ENCODE peak calls at places on chromosomes 1 and 21, in nine cellular contexts. One of them, this sample, is unnamed.

GRCh38 chr1:70458120-70458519 is 47.1 kb downstream of the CTH start:
- DNase-seq in HFF-Myc: no peak
- DNase-seq in foreskin fibroblast: no peak
- DNase-seq in heart left ventricle: no peak
- DNase-seq in transverse colon: no peak
- DNase-seq in vagina: no peak
- DNase-seq in B cell: no peak
- DNase-seq in HepG2: no peak
- DNase-seq in body of pancreas: no peak
- DNase-seq in this sample: no peak

GRCh38 chr1:165828581-165829329 is 1.3 kb downstream of the UCK2 start:
- DNase-seq in foreskin fibroblast: peak
- DNase-seq in vagina: no peak
- DNase-seq in transverse colon: peak
- DNase-seq in heart left ventricle: peak
- DNase-seq in body of pancreas: peak
- DNase-seq in HepG2: peak
- DNase-seq in HFF-Myc: peak
- DNase-seq in B cell: peak
- DNase-seq in this sample: peak

GRCh38 chr1:68232354-68233148 is at the start of gene WLS:
- DNase-seq in B cell: no peak
- DNase-seq in transverse colon: peak
- DNase-seq in HepG2: no peak
- DNase-seq in heart left ventricle: peak
- DNase-seq in HFF-Myc: peak
- DNase-seq in foreskin fibroblast: peak
- DNase-seq in body of pancreas: peak
- DNase-seq in vagina: no peak
- DNase-seq in this sample: no peak

GRCh38 chr1:91891969-91892368 is 6.0 kb upstream of the TGFBR3 start:
- DNase-seq in heart left ventricle: no peak
- DNase-seq in HFF-Myc: no peak
- DNase-seq in B cell: no peak
- DNase-seq in vagina: no peak
- DNase-seq in HepG2: no peak
- DNase-seq in transverse colon: no peak
- DNase-seq in body of pancreas: no peak
- DNase-seq in foreskin fibroblast: no peak
- DNase-seq in this sample: no peak

GRCh38 chr1:65772607-65773006 is 20.1 kb upstream of the PDE4B start:
- DNase-seq in foreskin fibroblast: no peak
- DNase-seq in B cell: no peak
- DNase-seq in vagina: no peak
- DNase-seq in transverse colon: no peak
- DNase-seq in HepG2: no peak
- DNase-seq in heart left ventricle: no peak
- DNase-seq in HFF-Myc: no peak
- DNase-seq in body of pancreas: no peak
- DNase-seq in this sample: no peak

GRCh38 chr21:10272216-10272615 is 249.2 kb upstream of the TPTE start:
- DNase-seq in HFF-Myc: peak
- DNase-seq in foreskin fibroblast: no peak
- DNase-seq in body of pancreas: no peak
- DNase-seq in transverse colon: no peak
- DNase-seq in B cell: no peak
- DNase-seq in HepG2: peak
- DNase-seq in vagina: peak
- DNase-seq in heart left ventricle: no peak
- DNase-seq in this sample: peak

GRCh38 chr21:35024071-35024420 is 25.1 kb downstream of the RUNX1 start:
- DNase-seq in HFF-Myc: no peak
- DNase-seq in vagina: no peak
- DNase-seq in body of pancreas: no peak
- DNase-seq in foreskin fibroblast: no peak
- DNase-seq in transverse colon: no peak
- DNase-seq in B cell: no peak
- DNase-seq in HepG2: peak
- DNase-seq in heart left ventricle: no peak
- DNase-seq in this sample: no peak

GRCh38 chr1:230972855-230973271 is 5.8 kb downstream of the TTC13 start:
- DNase-seq in B cell: peak
- DNase-seq in HepG2: peak
- DNase-seq in body of pancreas: no peak
- DNase-seq in foreskin fibroblast: no peak
- DNase-seq in HFF-Myc: no peak
- DNase-seq in vagina: no peak
- DNase-seq in transverse colon: peak
- DNase-seq in heart left ventricle: no peak
- DNase-seq in this sample: peak

GRCh38 chr1:67674260-67675011 is 10.6 kb upstream of the GADD45A start:
- DNase-seq in foreskin fibroblast: peak
- DNase-seq in vagina: no peak
- DNase-seq in HepG2: no peak
- DNase-seq in body of pancreas: peak
- DNase-seq in heart left ventricle: peak
- DNase-seq in HFF-Myc: peak
- DNase-seq in transverse colon: peak
- DNase-seq in B cell: no peak
- DNase-seq in this sample: no peak

GRCh38 chr1:150085406-150085805 is 17.8 kb downstream of the VPS45 start:
- DNase-seq in transverse colon: no peak
- DNase-seq in vagina: no peak
- DNase-seq in foreskin fibroblast: no peak
- DNase-seq in HFF-Myc: no peak
- DNase-seq in HepG2: no peak
- DNase-seq in B cell: no peak
- DNase-seq in body of pancreas: no peak
- DNase-seq in heart left ventricle: no peak
- DNase-seq in this sample: no peak

GRCh38 chr1:47708658-47709301 is 270.9 kb downstream of the FOXD2 start:
- DNase-seq in foreskin fibroblast: no peak
- DNase-seq in body of pancreas: peak
- DNase-seq in HFF-Myc: no peak
- DNase-seq in transverse colon: peak
- DNase-seq in HepG2: no peak
- DNase-seq in vagina: no peak
- DNase-seq in B cell: no peak
- DNase-seq in heart left ventricle: no peak
- DNase-seq in this sample: no peak

GRCh38 chr1:21574464-21575151 is 65.4 kb downstream of the ALPL start:
- DNase-seq in B cell: no peak
- DNase-seq in heart left ventricle: peak
- DNase-seq in HFF-Myc: no peak
- DNase-seq in transverse colon: no peak
- DNase-seq in body of pancreas: no peak
- DNase-seq in vagina: no peak
- DNase-seq in HepG2: peak
- DNase-seq in foreskin fibroblast: no peak
- DNase-seq in this sample: no peak

GRCh38 chr1:39385067-39385988 is 106.1 kb upstream of the BMP8A start:
- DNase-seq in heart left ventricle: peak
- DNase-seq in HepG2: no peak
- DNase-seq in HFF-Myc: no peak
- DNase-seq in transverse colon: no peak
- DNase-seq in foreskin fibroblast: no peak
- DNase-seq in B cell: no peak
- DNase-seq in vagina: no peak
- DNase-seq in body of pancreas: no peak
- DNase-seq in this sample: no peak

GRCh38 chr1:39392851-39393573 is 98.4 kb upstream of the BMP8A start:
- DNase-seq in foreskin fibroblast: no peak
- DNase-seq in vagina: no peak
- DNase-seq in heart left ventricle: no peak
- DNase-seq in HFF-Myc: no peak
- DNase-seq in transverse colon: no peak
- DNase-seq in B cell: no peak
- DNase-seq in HepG2: no peak
- DNase-seq in body of pancreas: no peak
- DNase-seq in this sample: no peak

GRCh38 chr1:39386997-39387396 is 104.4 kb upstream of the BMP8A start:
- DNase-seq in B cell: no peak
- DNase-seq in heart left ventricle: no peak
- DNase-seq in body of pancreas: no peak
- DNase-seq in foreskin fibroblast: no peak
- DNase-seq in vagina: no peak
- DNase-seq in HFF-Myc: no peak
- DNase-seq in transverse colon: no peak
- DNase-seq in HepG2: no peak
- DNase-seq in this sample: no peak

GRCh38 chr1:39391741-39392679 is 99.4 kb upstream of the BMP8A start:
- DNase-seq in foreskin fibroblast: peak
- DNase-seq in transverse colon: no peak
- DNase-seq in HFF-Myc: peak
- DNase-seq in vagina: no peak
- DNase-seq in B cell: no peak
- DNase-seq in body of pancreas: peak
- DNase-seq in HepG2: peak
- DNase-seq in heart left ventricle: peak
- DNase-seq in this sample: no peak

DNA sequence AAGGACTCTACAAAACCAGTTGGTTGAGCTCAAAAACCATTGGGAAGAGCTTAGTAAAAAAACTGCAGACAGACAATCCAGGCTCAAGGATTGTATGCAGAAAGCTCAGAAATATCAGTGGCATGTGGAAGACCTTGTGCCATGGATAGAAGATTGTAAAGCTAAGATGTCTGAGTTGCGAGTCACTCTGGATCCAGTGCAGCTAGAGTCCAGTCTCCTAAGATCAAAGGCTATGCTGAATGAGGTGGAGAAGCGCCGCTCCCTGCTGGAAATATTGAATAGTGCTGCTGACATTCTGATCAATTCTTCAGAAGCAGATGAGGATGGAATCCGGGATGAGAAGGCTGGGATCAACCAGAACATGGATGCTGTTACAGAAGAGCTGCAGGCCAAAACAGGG is 104.0 kb upstream of the BMP8A start:
- DNase-seq in HFF-Myc: peak
- DNase-seq in B cell: no peak
- DNase-seq in body of pancreas: no peak
- DNase-seq in HepG2: peak
- DNase-seq in heart left ventricle: no peak
- DNase-seq in vagina: no peak
- DNase-seq in transverse colon: no peak
- DNase-seq in foreskin fibroblast: peak
- DNase-seq in this sample: no peak
- TF ChIP-seq CTCF in HFF-Myc: peak
- TF ChIP-seq CTCF in B cell: no peak
- TF ChIP-seq CTCF in body of pancreas: no peak
- TF ChIP-seq CTCF in HepG2: peak
- TF ChIP-seq CTCF in heart left ventricle: no peak
- TF ChIP-seq CTCF in vagina: no peak
- TF ChIP-seq CTCF in transverse colon: no peak
- TF ChIP-seq CTCF in foreskin fibroblast: peak
- TF ChIP-seq CTCF in this sample: no peak

GRCh38 chr1:32073387-32074229 is 869 bp downstream of the TMEM39B start:
- DNase-seq in HepG2: no peak
- DNase-seq in HFF-Myc: no peak
- DNase-seq in body of pancreas: no peak
- DNase-seq in heart left ventricle: no peak
- DNase-seq in transverse colon: no peak
- DNase-seq in vagina: no peak
- DNase-seq in B cell: no peak
- DNase-seq in foreskin fibroblast: no peak
- DNase-seq in this sample: no peak
- TF ChIP-seq CTCF in HepG2: no peak
- TF ChIP-seq CTCF in HFF-Myc: peak
- TF ChIP-seq CTCF in body of pancreas: no peak
- TF ChIP-seq CTCF in heart left ventricle: no peak
- TF ChIP-seq CTCF in transverse colon: no peak
- TF ChIP-seq CTCF in vagina: no peak
- TF ChIP-seq CTCF in B cell: peak
- TF ChIP-seq CTCF in foreskin fibroblast: no peak
- TF ChIP-seq CTCF in this sample: no peak

DNA sequence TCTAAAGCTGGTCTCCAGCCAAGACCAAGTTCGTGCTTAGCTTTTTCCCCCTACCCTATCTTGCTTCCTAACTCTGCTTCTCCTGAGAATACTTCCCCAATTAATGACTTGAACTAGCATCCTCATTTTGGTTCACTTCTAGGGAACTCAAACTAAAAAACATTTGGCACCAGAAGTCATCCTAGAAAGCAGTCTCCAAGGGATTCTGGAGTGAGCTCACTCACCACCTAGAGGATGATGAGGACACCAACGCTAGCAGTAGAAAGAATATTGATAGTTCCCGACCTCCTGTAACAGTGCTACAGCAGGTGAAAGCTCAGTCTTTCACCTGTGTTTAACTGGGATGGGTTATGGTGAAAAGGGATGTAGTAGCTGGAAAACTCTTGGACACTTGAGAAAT is 4.7 kb upstream of the PSMB2 start:
- DNase-seq in HFF-Myc: no peak
- DNase-seq in transverse colon: no peak
- DNase-seq in HepG2: no peak
- DNase-seq in B cell: no peak
- DNase-seq in vagina: no peak
- DNase-seq in heart left ventricle: no peak
- DNase-seq in foreskin fibroblast: no peak
- DNase-seq in body of pancreas: no peak
- DNase-seq in this sample: no peak
- TF ChIP-seq CTCF in HFF-Myc: no peak
- TF ChIP-seq CTCF in transverse colon: no peak
- TF ChIP-seq CTCF in HepG2: peak
- TF ChIP-seq CTCF in B cell: no peak
- TF ChIP-seq CTCF in vagina: no peak
- TF ChIP-seq CTCF in heart left ventricle: no peak
- TF ChIP-seq CTCF in foreskin fibroblast: peak
- TF ChIP-seq CTCF in body of pancreas: no peak
- TF ChIP-seq CTCF in this sample: no peak

DNA sequence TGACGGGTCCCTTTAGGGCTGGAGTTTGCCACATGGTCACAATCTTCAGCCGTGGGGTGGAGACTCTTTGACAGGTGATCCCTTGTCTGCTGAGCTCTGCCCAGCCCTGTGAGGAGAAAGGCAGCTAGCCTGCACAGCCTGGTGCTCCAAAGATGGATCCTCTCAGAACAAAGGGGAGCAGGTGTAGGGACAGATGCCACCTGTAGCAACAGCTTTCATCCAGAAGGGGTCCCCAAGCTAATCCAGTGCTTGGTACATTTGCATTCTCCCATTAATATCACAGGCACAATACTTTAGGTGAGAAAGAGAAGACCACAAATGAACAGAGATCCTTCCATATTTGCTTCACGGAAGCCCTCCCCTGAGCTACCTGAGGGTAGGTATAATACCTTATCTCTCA is 93.2 kb downstream of the CCDC185 start:
- DNase-seq in body of pancreas: no peak
- DNase-seq in vagina: no peak
- DNase-seq in HepG2: peak
- DNase-seq in B cell: no peak
- DNase-seq in transverse colon: no peak
- DNase-seq in heart left ventricle: no peak
- DNase-seq in foreskin fibroblast: no peak
- DNase-seq in HFF-Myc: no peak
- DNase-seq in this sample: no peak
- TF ChIP-seq CTCF in body of pancreas: no peak
- TF ChIP-seq CTCF in vagina: no peak
- TF ChIP-seq CTCF in HepG2: no peak
- TF ChIP-seq CTCF in B cell: no peak
- TF ChIP-seq CTCF in transverse colon: no peak
- TF ChIP-seq CTCF in heart left ventricle: no peak
- TF ChIP-seq CTCF in foreskin fibroblast: no peak
- TF ChIP-seq CTCF in HFF-Myc: no peak
- TF ChIP-seq CTCF in this sample: no peak

GRCh38 chr1:86082183-86082582 is 74.4 kb downstream of the COL24A1 start:
- DNase-seq in vagina: no peak
- DNase-seq in foreskin fibroblast: no peak
- DNase-seq in HFF-Myc: no peak
- DNase-seq in heart left ventricle: no peak
- DNase-seq in transverse colon: no peak
- DNase-seq in B cell: no peak
- DNase-seq in HepG2: no peak
- DNase-seq in body of pancreas: no peak
- DNase-seq in this sample: no peak
- TF ChIP-seq CTCF in vagina: no peak
- TF ChIP-seq CTCF in foreskin fibroblast: peak
- TF ChIP-seq CTCF in HFF-Myc: peak
- TF ChIP-seq CTCF in heart left ventricle: no peak
- TF ChIP-seq CTCF in transverse colon: no peak
- TF ChIP-seq CTCF in B cell: no peak
- TF ChIP-seq CTCF in HepG2: no peak
- TF ChIP-seq CTCF in body of pancreas: no peak
- TF ChIP-seq CTCF in this sample: no peak